ENCODE peak calls at places on chromosomes 11 and 22, in four cellular contexts. One of them, this sample, is unnamed. For H3K9me3, the result is how much of the 10 kb centered on the place peaks cover.

GRCh38 chr11:58741127-58741526 is 9.4 kb upstream of the GLYAT start:
- DNase-seq in pancreas: no peak
- DNase-seq in body of pancreas: no peak
- DNase-seq in fibroblast of lung: no peak
- DNase-seq in this sample: no peak

GRCh38 chr11:12170984-12171383 is 60.6 kb downstream of the MICAL2 start:
- DNase-seq in pancreas: no peak
- DNase-seq in body of pancreas: peak
- DNase-seq in fibroblast of lung: peak
- DNase-seq in this sample: peak

GRCh38 chr22:20013382-20013871 is 3.2 kb downstream of the ARVCF start:
- DNase-seq in fibroblast of lung: peak
- DNase-seq in pancreas: no peak
- DNase-seq in body of pancreas: peak
- DNase-seq in this sample: peak

GRCh38 chr11:106231591-106231990 is 154.1 kb downstream of the AASDHPPT start:
- DNase-seq in fibroblast of lung: peak
- DNase-seq in body of pancreas: peak
- DNase-seq in pancreas: no peak
- DNase-seq in this sample: no peak

GRCh38 chr22:48357961-48358360 is 1469.7 kb downstream of the BRD1 start:
- DNase-seq in fibroblast of lung: no peak
- DNase-seq in pancreas: no peak
- DNase-seq in body of pancreas: no peak
- DNase-seq in this sample: no peak

GRCh38 chr22:25364736-25365241 is 145.3 kb downstream of the CRYBB2 start:
- DNase-seq in pancreas: no peak
- DNase-seq in body of pancreas: no peak
- DNase-seq in fibroblast of lung: no peak
- DNase-seq in this sample: no peak

GRCh38 chr22:36194971-36195370 is 6.6 kb downstream of the APOL4 start:
- DNase-seq in pancreas: peak
- DNase-seq in body of pancreas: peak
- DNase-seq in fibroblast of lung: peak
- DNase-seq in this sample: peak

GRCh38 chr11:96222102-96222501 is 120.9 kb downstream of the MAML2 start:
- DNase-seq in pancreas: no peak
- DNase-seq in body of pancreas: no peak
- DNase-seq in fibroblast of lung: no peak
- DNase-seq in this sample: no peak

GRCh38 chr22:31099386-31099785 is 8.0 kb downstream of the SELENOM start:
- DNase-seq in pancreas: no peak
- DNase-seq in fibroblast of lung: peak
- DNase-seq in body of pancreas: no peak
- DNase-seq in this sample: no peak

GRCh38 chr11:62012451-62013265 is 45.2 kb upstream of the FTH1 start:
- DNase-seq in pancreas: no peak
- DNase-seq in fibroblast of lung: peak
- DNase-seq in body of pancreas: no peak
- DNase-seq in this sample: no peak

GRCh38 chr11:75165721-75166120 is 14.8 kb downstream of the SLCO2B1 start:
- DNase-seq in body of pancreas: no peak
- DNase-seq in fibroblast of lung: no peak
- DNase-seq in pancreas: no peak
- DNase-seq in this sample: no peak

GRCh38 chr11:42992594-42992993 is 319.2 kb upstream of the API5 start:
- DNase-seq in body of pancreas: no peak
- DNase-seq in fibroblast of lung: no peak
- DNase-seq in pancreas: no peak
- DNase-seq in this sample: no peak

GRCh38 chr11:14094481-14095037 is 132.0 kb downstream of the SPON1 start:
- DNase-seq in pancreas: no peak
- DNase-seq in body of pancreas: no peak
- DNase-seq in fibroblast of lung: no peak
- DNase-seq in this sample: no peak

GRCh38 chr11:12618743-12619540 is 55.3 kb upstream of the TEAD1 start:
- DNase-seq in pancreas: no peak
- DNase-seq in body of pancreas: no peak
- DNase-seq in fibroblast of lung: no peak
- DNase-seq in this sample: no peak

GRCh38 chr11:2507945-2508749 is 63.3 kb downstream of the KCNQ1 start:
- DNase-seq in pancreas: peak
- DNase-seq in body of pancreas: no peak
- DNase-seq in fibroblast of lung: no peak
- DNase-seq in this sample: no peak

GRCh38 chr11:70072471-70073187 is 5.5 kb upstream of the ANO1 start:
- DNase-seq in pancreas: no peak
- DNase-seq in fibroblast of lung: no peak
- DNase-seq in body of pancreas: no peak
- DNase-seq in this sample: no peak

GRCh38 chr11:55503449-55503848 is 50.8 kb upstream of the OR4C15 start:
- DNase-seq in fibroblast of lung: no peak
- DNase-seq in body of pancreas: no peak
- DNase-seq in pancreas: no peak
- DNase-seq in this sample: no peak

GRCh38 chr22:19287889-19288288 is 3.6 kb downstream of the CLTCL1 start:
- DNase-seq in pancreas: no peak
- DNase-seq in fibroblast of lung: peak
- DNase-seq in body of pancreas: no peak
- DNase-seq in this sample: no peak

GRCh38 chr11:62721994-62722393 is 5.3 kb downstream of the HNRNPUL2 start:
- DNase-seq in fibroblast of lung: no peak
- DNase-seq in body of pancreas: no peak
- DNase-seq in pancreas: no peak
- DNase-seq in this sample: no peak

GRCh38 chr22:18076060-18076497 is 1.7 kb upstream of the PEX26 start:
- DNase-seq in body of pancreas: peak
- DNase-seq in fibroblast of lung: peak
- DNase-seq in pancreas: peak
- DNase-seq in this sample: no peak

GRCh38 chr11:112631333-112631732 is 329.9 kb upstream of the NCAM1 start:
- DNase-seq in pancreas: no peak
- DNase-seq in fibroblast of lung: no peak
- DNase-seq in body of pancreas: no peak
- DNase-seq in this sample: no peak

GRCh38 chr11:12094872-12095800 is 15.3 kb upstream of the MICAL2 start:
- DNase-seq in pancreas: no peak
- DNase-seq in fibroblast of lung: no peak
- DNase-seq in body of pancreas: peak
- DNase-seq in this sample: no peak

GRCh38 chr11:36141595-36141994 is 147.6 kb downstream of the COMMD9 start:
- DNase-seq in pancreas: no peak
- DNase-seq in fibroblast of lung: no peak
- DNase-seq in body of pancreas: no peak
- DNase-seq in this sample: no peak

GRCh38 chr11:13663631-13664071 is 4.8 kb upstream of the FAR1 start:
- DNase-seq in pancreas: no peak
- DNase-seq in fibroblast of lung: peak
- DNase-seq in body of pancreas: no peak
- DNase-seq in this sample: no peak

GRCh38 chr11:67071420-67072284 is 15.0 kb downstream of the RHOD start:
- DNase-seq in pancreas: peak
- DNase-seq in fibroblast of lung: peak
- DNase-seq in body of pancreas: peak
- DNase-seq in this sample: peak

GRCh38 chr11:12234216-12234615 is 123.8 kb downstream of the MICAL2 start:
- DNase-seq in pancreas: no peak
- DNase-seq in body of pancreas: no peak
- DNase-seq in fibroblast of lung: no peak
- DNase-seq in this sample: no peak

GRCh38 chr22:39994566-39995345 is at the start of gene FAM83F:
- DNase-seq in pancreas: peak
- DNase-seq in fibroblast of lung: no peak
- DNase-seq in body of pancreas: peak
- DNase-seq in this sample: no peak

GRCh38 chr11:18203723-18204122 is 31.1 kb downstream of the MRGPRX4 start:
- DNase-seq in body of pancreas: no peak
- DNase-seq in pancreas: no peak
- DNase-seq in fibroblast of lung: peak
- DNase-seq in this sample: no peak

GRCh38 chr22:25360891-25361645 is 141.6 kb downstream of the CRYBB2 start:
- DNase-seq in pancreas: no peak
- DNase-seq in body of pancreas: no peak
- DNase-seq in fibroblast of lung: no peak
- DNase-seq in this sample: no peak

GRCh38 chr11:3939651-3940190 is 84.3 kb downstream of the STIM1 start:
- DNase-seq in pancreas: no peak
- DNase-seq in fibroblast of lung: peak
- DNase-seq in body of pancreas: no peak
- DNase-seq in this sample: no peak

GRCh38 chr11:30917859-30918478 is 331.8 kb upstream of the MPPED2 start:
- DNase-seq in pancreas: no peak
- DNase-seq in fibroblast of lung: peak
- DNase-seq in body of pancreas: peak
- DNase-seq in this sample: no peak

GRCh38 chr11:84914511-84914910 is 712.6 kb downstream of the DLG2 start:
- DNase-seq in fibroblast of lung: no peak
- DNase-seq in pancreas: no peak
- DNase-seq in body of pancreas: no peak
- DNase-seq in this sample: no peak

GRCh38 chr11:57310630-57311086 is 14.1 kb downstream of the TNKS1BP1 start:
- DNase-seq in body of pancreas: peak
- DNase-seq in pancreas: peak
- DNase-seq in fibroblast of lung: peak
- DNase-seq in this sample: no peak

GRCh38 chr22:26847046-26847445 is 189.7 kb downstream of the MIAT start:
- DNase-seq in body of pancreas: no peak
- DNase-seq in fibroblast of lung: no peak
- DNase-seq in pancreas: no peak
- DNase-seq in this sample: no peak

GRCh38 chr22:19566599-19567382 is 42.6 kb upstream of the CLDN5 start:
- DNase-seq in body of pancreas: no peak
- DNase-seq in pancreas: no peak
- DNase-seq in fibroblast of lung: no peak
- DNase-seq in this sample: peak

GRCh38 chr11:132539590-132540368 is 992.5 kb downstream of the OPCML start:
- DNase-seq in fibroblast of lung: no peak
- DNase-seq in pancreas: no peak
- DNase-seq in body of pancreas: no peak
- DNase-seq in this sample: no peak

GRCh38 chr11:74085542-74085892 is 76.6 kb upstream of the UCP3 start:
- DNase-seq in pancreas: no peak
- DNase-seq in fibroblast of lung: no peak
- DNase-seq in body of pancreas: peak
- DNase-seq in this sample: no peak

GRCh38 chr11:77230878-77231605 is 70.4 kb downstream of the GDPD4 start:
- DNase-seq in body of pancreas: no peak
- DNase-seq in fibroblast of lung: no peak
- DNase-seq in pancreas: no peak
- DNase-seq in this sample: no peak

GRCh38 chr22:33917744-33918406 is 2.4 kb downstream of the LARGE1 start:
- DNase-seq in fibroblast of lung: peak
- DNase-seq in body of pancreas: no peak
- DNase-seq in pancreas: no peak
- DNase-seq in this sample: no peak

DNA sequence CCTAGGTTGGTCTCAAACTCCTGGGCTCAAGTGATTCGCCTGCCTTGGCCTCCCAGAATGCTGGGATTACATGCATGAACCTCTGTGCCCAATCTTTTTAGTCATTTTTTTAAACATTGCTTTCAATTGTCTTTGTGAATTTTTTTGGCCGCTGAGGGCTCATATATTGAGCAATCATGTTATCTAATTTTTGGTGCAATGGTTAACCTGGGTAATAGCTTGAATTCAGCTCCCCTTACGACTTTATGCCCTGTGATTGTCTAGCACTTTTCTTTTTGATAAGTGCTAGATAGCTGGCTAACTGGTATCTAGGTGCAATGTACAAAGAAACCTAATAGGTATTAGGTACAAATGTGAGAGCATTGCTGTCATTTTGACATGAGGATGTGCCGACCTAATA is 35.3 kb upstream of the CAT start:
- DNase-seq in body of pancreas: no peak
- DNase-seq in pancreas: no peak
- DNase-seq in fibroblast of lung: no peak
- DNase-seq in this sample: no peak
- H3K9me3 ChIP-seq in body of pancreas: under half
- H3K9me3 ChIP-seq in pancreas: under half
- H3K9me3 ChIP-seq in fibroblast of lung: under half
- H3K9me3 ChIP-seq in this sample: under half

DNA sequence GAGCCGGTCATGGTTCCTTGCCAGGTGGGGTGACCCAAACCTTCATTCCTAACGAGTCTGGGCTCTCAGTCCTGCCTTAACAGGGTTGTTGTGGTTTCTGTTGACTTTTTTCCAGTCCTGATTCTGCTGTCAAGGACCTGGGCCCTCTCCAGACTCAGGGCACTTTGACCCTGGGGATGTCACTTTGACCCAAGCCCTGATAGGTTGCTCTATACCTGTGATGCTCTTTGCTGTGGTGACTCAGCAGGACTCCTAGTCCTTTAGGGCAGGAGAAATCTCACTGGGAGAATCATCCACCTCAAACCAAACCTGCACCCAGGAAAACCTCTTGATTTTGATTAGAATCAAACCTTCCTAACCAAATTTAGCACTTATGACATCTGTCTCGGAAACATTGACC is 20.5 kb upstream of the MPPED1 start:
- DNase-seq in body of pancreas: no peak
- DNase-seq in fibroblast of lung: no peak
- DNase-seq in pancreas: no peak
- DNase-seq in this sample: no peak
- H3K27ac ChIP-seq in body of pancreas: no peak
- H3K27ac ChIP-seq in fibroblast of lung: no peak
- H3K27ac ChIP-seq in pancreas: no peak
- H3K27ac ChIP-seq in this sample: no peak

GRCh38 chr11:44579172-44579804 is 13.8 kb downstream of the CD82 start:
- DNase-seq in body of pancreas: no peak
- DNase-seq in pancreas: no peak
- DNase-seq in fibroblast of lung: no peak
- DNase-seq in this sample: no peak
- TF ChIP-seq CTCF in body of pancreas: no peak
- TF ChIP-seq CTCF in pancreas: no peak
- TF ChIP-seq CTCF in fibroblast of lung: no peak
- TF ChIP-seq CTCF in this sample: no peak

GRCh38 chr11:109133159-109133558 is 288.8 kb upstream of the C11orf87 start:
- DNase-seq in body of pancreas: no peak
- DNase-seq in fibroblast of lung: no peak
- DNase-seq in pancreas: no peak
- DNase-seq in this sample: no peak

GRCh38 chr11:109135627-109136026 is 286.4 kb upstream of the C11orf87 start:
- DNase-seq in body of pancreas: no peak
- DNase-seq in pancreas: no peak
- DNase-seq in fibroblast of lung: no peak
- DNase-seq in this sample: no peak

GRCh38 chr11:109132539-109132938 is 289.5 kb upstream of the C11orf87 start:
- DNase-seq in fibroblast of lung: no peak
- DNase-seq in body of pancreas: no peak
- DNase-seq in pancreas: no peak
- DNase-seq in this sample: no peak

GRCh38 chr11:109130910-109131309 is 291.1 kb upstream of the C11orf87 start:
- DNase-seq in body of pancreas: no peak
- DNase-seq in fibroblast of lung: no peak
- DNase-seq in pancreas: no peak
- DNase-seq in this sample: no peak
- H3K9me3 ChIP-seq in body of pancreas: under half
- H3K9me3 ChIP-seq in fibroblast of lung: under half
- H3K9me3 ChIP-seq in pancreas: under half
- H3K9me3 ChIP-seq in this sample: under half

This sample was measured in left ventricle myocardium inferior.